ENCODE peak calls at places on chromosomes 6 and 20, in ten cellular contexts. L is adipocyte; G is A673; S is NCI-H460; N is natural killer cell treated with Interleukin-12 subunit alpha and Interleukin-12 subunit beta and Interleukin-15 and Interleukin-18, amount 100 ng/mL, for 72 hours; R is pancreas; E is psoas muscle; H is GM20000; V is iris pigment epithelial cell; T is OCI-LY7. F is an unnamed sample.
A peak's percentile ranks its signal among the peaks of the same experiment; 100 is the strongest.

GRCh38 chr6:18269253-18269652 is 4.9 kb upstream of the DEK start:
- DNase-seq in T (peak; percentile 15), H (peak; percentile 57), G (peak; percentile 47), S (no peak), R (no peak), L (no peak), N (no peak), E (no peak), V (peak; percentile 42), F (no peak)

GRCh38 chr20:20548527-20549266 is 163.7 kb downstream of the RALGAPA2 start:
- DNase-seq in S (no peak), E (no peak), N (no peak), R (peak; percentile 13), L (no peak), V (no peak), G (no peak), H (no peak), T (no peak), F (peak; percentile 43)

GRCh38 chr6:36099872-36100483 is 30.3 kb upstream of the MAPK13 start:
- DNase-seq in T (no peak), E (no peak), N (no peak), L (no peak), R (no peak), V (no peak), H (no peak), G (peak; percentile 57), S (no peak), F (no peak)

GRCh38 chr6:84633771-84634170 is 130.6 kb downstream of the TBX18 start:
- DNase-seq in T (no peak), V (no peak), G (no peak), N (no peak), E (no peak), R (no peak), L (no peak), S (no peak), H (no peak), F (no peak)

GRCh38 chr6:163787001-163787667 is 372.6 kb downstream of the QKI start:
- DNase-seq in R (no peak), L (no peak), S (no peak), E (no peak), T (no peak), V (peak; percentile 9), N (no peak), G (no peak), H (no peak), F (no peak)

GRCh38 chr6:41288025-41288777 is 1.7 kb upstream of the TREM1 start:
- DNase-seq in T (no peak), L (no peak), N (no peak), E (no peak), H (peak; percentile 40), R (no peak), S (no peak), V (peak; percentile 73), G (no peak), F (peak; percentile 95)

GRCh38 chr6:157503018-157503747 is 122.2 kb downstream of the ZDHHC14 start:
- DNase-seq in N (no peak), E (no peak), S (no peak), H (no peak), L (no peak), T (peak; percentile 12), G (no peak), R (no peak), V (no peak), F (no peak)

GRCh38 chr6:138970856-138971425 is 17.1 kb downstream of the REPS1 start:
- DNase-seq in R (no peak), E (no peak), T (no peak), N (peak; percentile 74), V (peak; percentile 96), L (peak; percentile 71), G (peak; percentile 79), H (no peak), S (peak; percentile 87), F (no peak)

GRCh38 chr20:61447950-61448349 is 195.9 kb downstream of the CDH4 start:
- DNase-seq in E (no peak), T (no peak), H (no peak), N (no peak), R (no peak), V (no peak), L (no peak), S (no peak), G (no peak), F (no peak)

GRCh38 chr6:3648724-3649123 is 102.8 kb downstream of the PXDC1 start:
- DNase-seq in E (no peak), R (no peak), L (no peak), V (no peak), H (no peak), S (no peak), T (no peak), N (no peak), G (no peak), F (no peak)

GRCh38 chr6:63543982-63544381 is 28.3 kb upstream of the LOC128125822 start:
- DNase-seq in N (no peak), T (no peak), V (peak; percentile 53), S (no peak), L (peak; percentile 49), R (no peak), G (peak; percentile 2), H (no peak), E (no peak), F (no peak)

GRCh38 chr6:132236744-132237143 is 164.5 kb downstream of the MOXD1 start:
- DNase-seq in G (no peak), V (peak; percentile 41), T (no peak), S (no peak), H (no peak), L (no peak), N (no peak), E (no peak), R (no peak), F (no peak)